ENCODE peak calls at places on chromosomes 1 and 21, in eight cellular contexts. T is fibroblast of lung, P is RWPE2, A is heart left ventricle, Y is H9, W is PC-3, X is HCT116, R is body of pancreas. D is an unnamed sample. For H3K9me3, the result is how much of the 10 kb centered on the place peaks cover.

GRCh38 chr1:85465791-85466134 is 804 bp upstream of the DDAH1 start:
- DNase-seq in T (peak), P (no peak), A (no peak), Y (no peak), W (no peak), X (no peak), R (no peak), D (no peak)

GRCh38 chr1:110672753-110673108 is 2.0 kb downstream of the KCNA3 start:
- DNase-seq in T (no peak), P (no peak), A (no peak), Y (no peak), W (no peak), X (no peak), R (no peak), D (no peak)

GRCh38 chr1:27650527-27651175 is 15.7 kb upstream of the FGR start:
- DNase-seq in T (peak), P (no peak), A (no peak), Y (peak), W (peak), X (peak), R (no peak), D (no peak)

GRCh38 chr1:82565146-82565545 is 764.4 kb downstream of the ADGRL2 start:
- DNase-seq in T (peak), P (peak), A (no peak), Y (peak), W (peak), X (peak), R (peak), D (no peak)

GRCh38 chr21:45638707-45639106 is 4.8 kb upstream of the PCBP3 start:
- DNase-seq in T (no peak), P (no peak), A (no peak), Y (no peak), W (peak), X (no peak), R (no peak), D (no peak)

GRCh38 chr1:244850099-244850852 is 14.1 kb downstream of the HNRNPU start:
- DNase-seq in T (no peak), P (no peak), A (no peak), Y (no peak), W (no peak), X (no peak), R (no peak), D (no peak)

GRCh38 chr1:200367841-200368534 is 41.8 kb downstream of the ZNF281 start:
- DNase-seq in T (peak), P (no peak), A (no peak), Y (no peak), W (no peak), X (no peak), R (no peak), D (no peak)

GRCh38 chr1:210776722-210777121 is 357.2 kb downstream of the KCNH1 start:
- DNase-seq in T (no peak), P (no peak), A (no peak), Y (no peak), W (no peak), X (no peak), R (no peak), D (no peak)

GRCh38 chr1:47859092-47859743 is 138.0 kb downstream of the TRABD2B start:
- DNase-seq in T (no peak), P (no peak), A (no peak), Y (no peak), W (peak), X (no peak), R (no peak), D (no peak)

GRCh38 chr1:155669233-155670162 is 19.1 kb downstream of the YY1AP1 start:
- DNase-seq in T (no peak), P (no peak), A (no peak), Y (no peak), W (peak), X (no peak), R (no peak), D (no peak)

GRCh38 chr1:203479646-203480045 is 4.0 kb downstream of the PRELP start:
- DNase-seq in T (no peak), P (no peak), A (no peak), Y (no peak), W (no peak), X (no peak), R (no peak), D (no peak)

GRCh38 chr1:204170494-204171155 is 4.5 kb upstream of the REN start:
- DNase-seq in T (no peak), P (no peak), A (no peak), Y (no peak), W (no peak), X (no peak), R (peak), D (peak)

GRCh38 chr1:206725053-206725963 is 40.6 kb downstream of the MAPKAPK2 start:
- DNase-seq in T (peak), P (no peak), A (no peak), Y (peak), W (peak), X (peak), R (peak), D (peak)

GRCh38 chr1:165894591-165894990 is 67.2 kb downstream of the UCK2 start:
- DNase-seq in T (peak), P (no peak), A (no peak), Y (peak), W (peak), X (no peak), R (no peak), D (no peak)

GRCh38 chr1:229091721-229092136 is 179.2 kb upstream of the RAB4A start:
- DNase-seq in T (no peak), P (no peak), A (no peak), Y (no peak), W (no peak), X (no peak), R (no peak), D (no peak)

GRCh38 chr1:8712413-8713229 is 104.8 kb downstream of the RERE start:
- DNase-seq in T (peak), P (no peak), A (no peak), Y (no peak), W (peak), X (no peak), R (no peak), D (no peak)

GRCh38 chr1:13461977-13462376 is 51.7 kb downstream of the PRAMEF20 start:
- DNase-seq in T (no peak), P (no peak), A (no peak), Y (no peak), W (peak), X (no peak), R (no peak), D (no peak)

GRCh38 chr1:89274431-89274857 is 1.8 kb upstream of the GBP5 start:
- DNase-seq in T (peak), P (no peak), A (no peak), Y (no peak), W (peak), X (no peak), R (no peak), D (no peak)

GRCh38 chr1:26288311-26288941 is 8.5 kb downstream of the SH3BGRL3 start:
- DNase-seq in T (no peak), P (no peak), A (no peak), Y (no peak), W (no peak), X (no peak), R (no peak), D (no peak)

GRCh38 chr1:17890056-17890814 is 135.1 kb downstream of the ACTL8 start:
- DNase-seq in T (no peak), P (no peak), A (no peak), Y (peak), W (no peak), X (no peak), R (no peak), D (no peak)

GRCh38 chr1:11650331-11650991 is 3.8 kb downstream of the FBXO2 start:
- DNase-seq in T (peak), P (no peak), A (peak), Y (peak), W (peak), X (peak), R (peak), D (peak)

GRCh38 chr1:84539972-84540371 is 33.6 kb upstream of the GNG5 start:
- DNase-seq in T (peak), P (no peak), A (no peak), Y (no peak), W (peak), X (no peak), R (no peak), D (no peak)

GRCh38 chr1:116666747-116667576 is 571 bp downstream of the IGSF3 start:
- DNase-seq in T (no peak), P (no peak), A (peak), Y (no peak), W (peak), X (no peak), R (peak), D (peak)

GRCh38 chr1:8364528-8365442 is 46.9 kb downstream of the SLC45A1 start:
- DNase-seq in T (peak), P (no peak), A (peak), Y (no peak), W (no peak), X (no peak), R (no peak), D (no peak)

GRCh38 chr21:35730325-35730724 is 330.0 kb downstream of the SETD4 start:
- DNase-seq in T (no peak), P (no peak), A (no peak), Y (peak), W (no peak), X (no peak), R (no peak), D (no peak)

GRCh38 chr1:54354899-54355298 is 51.3 kb downstream of the SSBP3 start:
- DNase-seq in T (no peak), P (no peak), A (no peak), Y (no peak), W (no peak), X (no peak), R (no peak), D (no peak)

GRCh38 chr1:59125711-59126320 is 171.1 kb upstream of the FGGY start:
- DNase-seq in T (no peak), P (no peak), A (no peak), Y (no peak), W (no peak), X (no peak), R (no peak), D (no peak)

GRCh38 chr21:45378258-45378966 is 26.6 kb upstream of the COL18A1 start:
- DNase-seq in T (peak), P (peak), A (peak), Y (peak), W (peak), X (no peak), R (peak), D (no peak)

GRCh38 chr21:27269646-27270045 is 302.8 kb upstream of the ADAMTS5 start:
- DNase-seq in T (peak), P (no peak), A (no peak), Y (no peak), W (peak), X (no peak), R (no peak), D (no peak)

GRCh38 chr1:28976254-28976653 is 61.9 kb downstream of the EPB41 start:
- DNase-seq in T (no peak), P (no peak), A (no peak), Y (no peak), W (no peak), X (no peak), R (no peak), D (no peak)

GRCh38 chr1:11925938-11926292 is 312 bp downstream of the KIAA2013 start:
- DNase-seq in T (no peak), P (no peak), A (peak), Y (no peak), W (no peak), X (no peak), R (peak), D (peak)

GRCh38 chr1:42737986-42738677 is 1.9 kb downstream of the CLDN19 start:
- DNase-seq in T (no peak), P (no peak), A (no peak), Y (no peak), W (no peak), X (no peak), R (no peak), D (peak)

GRCh38 chr1:42736152-42736551 is 3.9 kb downstream of the CLDN19 start:
- DNase-seq in T (peak), P (no peak), A (no peak), Y (no peak), W (peak), X (no peak), R (no peak), D (no peak)

GRCh38 chr1:42737257-42737656 is 2.8 kb downstream of the CLDN19 start:
- DNase-seq in T (no peak), P (no peak), A (no peak), Y (no peak), W (peak), X (no peak), R (peak), D (no peak)

GRCh38 chr1:42735477-42736105 is 4.4 kb downstream of the CLDN19 start:
- DNase-seq in T (no peak), P (no peak), A (no peak), Y (no peak), W (no peak), X (no peak), R (no peak), D (no peak)

GRCh38 chr1:42736571-42737200 is 3.4 kb downstream of the CLDN19 start:
- DNase-seq in T (no peak), P (no peak), A (no peak), Y (no peak), W (no peak), X (no peak), R (no peak), D (no peak)
- H3K27ac ChIP-seq in T (no peak), P (no peak), A (no peak), Y (no peak), W (no peak), X (no peak), R (no peak), D (no peak)

GRCh38 chr1:4034318-4034887 is 134.3 kb upstream of the C1orf174 start:
- DNase-seq in T (no peak), P (no peak), A (no peak), Y (peak), W (no peak), X (no peak), R (no peak), D (no peak)
- H3K9me3 ChIP-seq in T (under half), P (under half), A (under half), Y (under half), W (under half), X (under half), R (under half), D (under half)

DNA sequence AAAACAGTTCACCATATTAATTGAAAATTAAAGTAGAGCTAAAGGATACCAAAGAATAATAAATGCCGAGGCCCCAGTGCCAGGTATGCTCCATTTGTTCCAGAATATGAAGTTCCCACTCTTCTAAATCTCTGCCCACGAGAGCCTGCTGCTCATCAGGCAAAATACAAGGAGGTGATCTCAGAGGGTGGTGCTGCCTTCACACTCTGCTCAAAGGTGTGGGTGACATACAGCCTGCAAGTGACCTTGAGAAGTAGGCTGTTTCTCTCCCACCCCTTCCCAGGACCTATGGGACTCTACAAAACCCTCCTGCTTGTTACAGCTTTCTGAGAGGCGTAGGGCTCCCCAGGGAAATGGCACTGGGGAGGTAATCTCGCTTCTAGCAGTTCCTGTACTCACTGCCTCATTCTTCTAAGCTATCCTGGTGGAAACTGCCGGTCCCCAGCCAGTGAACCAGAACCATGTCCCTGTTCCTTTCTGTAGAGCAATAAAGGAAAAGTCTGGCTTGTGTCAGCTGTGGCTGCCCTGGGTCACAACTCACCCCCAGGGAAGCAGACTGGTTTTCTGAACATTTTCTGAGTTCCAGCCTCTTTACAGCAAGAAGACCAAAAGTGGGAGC is 26.9 kb upstream of the DPT start:
- DNase-seq in T (no peak), P (no peak), A (no peak), Y (no peak), W (no peak), X (no peak), R (no peak), D (no peak)
- H3K27ac ChIP-seq in T (no peak), P (no peak), A (no peak), Y (no peak), W (no peak), X (no peak), R (no peak), D (no peak)

GRCh38 chr1:3027611-3028371 is 6.5 kb downstream of the ACTRT2 start:
- DNase-seq in T (no peak), P (peak), A (no peak), Y (no peak), W (no peak), X (no peak), R (no peak), D (peak)

GRCh38 chr1:3024588-3024987 is 3.3 kb downstream of the ACTRT2 start:
- DNase-seq in T (no peak), P (no peak), A (no peak), Y (peak), W (no peak), X (no peak), R (no peak), D (no peak)

GRCh38 chr1:3028531-3029282 is 7.4 kb downstream of the ACTRT2 start:
- DNase-seq in T (no peak), P (no peak), A (no peak), Y (peak), W (no peak), X (no peak), R (no peak), D (peak)

GRCh38 chr1:3026124-3026523 is 4.9 kb downstream of the ACTRT2 start:
- DNase-seq in T (no peak), P (no peak), A (no peak), Y (no peak), W (no peak), X (no peak), R (no peak), D (no peak)

DNA sequence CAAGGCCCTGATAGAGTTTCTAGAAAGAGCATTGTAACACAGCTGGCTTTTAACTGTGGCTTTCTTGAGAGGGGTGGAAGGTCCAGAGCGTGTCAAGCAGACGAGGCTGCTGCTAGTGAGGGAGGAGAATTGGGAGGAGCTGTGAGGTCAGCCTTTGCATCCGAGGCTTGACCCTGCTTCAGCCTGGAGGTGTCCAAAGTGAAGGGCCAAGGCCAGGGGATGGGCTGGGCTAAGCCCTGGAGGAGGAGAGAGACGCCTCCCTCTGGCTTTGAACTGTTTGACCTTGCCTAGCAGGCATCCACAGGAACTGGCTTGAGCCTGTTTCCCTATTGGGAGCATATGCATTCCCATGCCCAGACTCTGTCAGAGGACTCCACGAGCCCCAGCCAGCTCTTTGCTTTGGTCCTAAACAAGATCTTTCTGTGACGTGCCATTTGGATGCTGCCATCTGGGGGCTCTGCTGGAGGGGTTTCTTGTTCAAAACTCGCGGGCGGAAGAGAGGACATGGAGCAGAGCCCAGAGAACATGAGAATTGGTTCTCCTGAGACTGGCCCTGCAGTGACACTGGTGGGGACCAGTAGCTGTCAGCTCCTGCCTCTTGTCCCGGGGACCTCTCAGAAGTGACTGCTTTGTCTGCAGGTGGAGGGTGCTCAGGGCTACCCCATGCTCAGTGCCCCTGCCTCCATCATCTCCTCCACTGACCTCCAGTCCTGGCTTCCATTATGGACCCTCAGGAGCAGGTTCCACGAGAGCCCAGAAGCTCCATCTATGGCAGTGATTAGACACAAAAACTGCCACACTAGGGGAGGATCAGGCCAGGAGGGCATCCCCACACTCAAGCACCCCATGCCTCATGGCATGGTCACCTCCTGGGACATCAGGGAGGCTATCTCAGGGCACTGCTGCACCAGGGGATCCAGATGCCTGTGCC is 5.6 kb downstream of the ACTRT2 start:
- DNase-seq in T (no peak), P (no peak), A (no peak), Y (no peak), W (no peak), X (no peak), R (no peak), D (peak)
- H3K9me3 ChIP-seq in T (under half), P (under half), A (under half), Y (under half), W (under half), X (under half), R (under half), D (under half)